ENCODE peak calls at places on chromosome 1, in four cellular contexts. Z is spleen, Q is heart left ventricle, N is breast epithelium. R is an unnamed sample.

GRCh38 chr1:62720946-62721554 is 32.9 kb upstream of the DOCK7 start:
- DNase-seq in Z (no peak), N (no peak), Q (peak), R (no peak)

GRCh38 chr1:202235856-202236837 is 42.5 kb downstream of the LGR6 start:
- DNase-seq in Q (peak), N (no peak), Z (peak), R (peak)

GRCh38 chr1:245336149-245336983 is 181.6 kb downstream of the KIF26B start:
- DNase-seq in N (no peak), Z (no peak), Q (no peak), R (no peak)

GRCh38 chr1:10575616-10576015 is 100.9 kb downstream of the PEX14 start:
- DNase-seq in Z (no peak), N (no peak), Q (no peak), R (no peak)

GRCh38 chr1:109112056-109112651 is 1.8 kb upstream of the ELAPOR1 start:
- DNase-seq in N (no peak), Z (no peak), Q (no peak), R (no peak)

GRCh38 chr1:183287191-183287675 is 101.2 kb downstream of the LAMC2 start:
- DNase-seq in Z (no peak), Q (peak), N (no peak), R (no peak)

GRCh38 chr1:211830055-211830329 is 571 bp downstream of the LPGAT1 start:
- DNase-seq in N (no peak), Q (no peak), Z (no peak), R (no peak)

GRCh38 chr1:18100493-18101063 is 7.0 kb upstream of the IGSF21 start:
- DNase-seq in Q (peak), Z (no peak), N (peak), R (peak)

GRCh38 chr1:99370476-99370875 is 106.2 kb downstream of the PLPPR4 start:
- DNase-seq in N (no peak), Q (no peak), Z (no peak), R (no peak)

GRCh38 chr1:7539772-7540175 is 231.3 kb upstream of the VAMP3 start:
- DNase-seq in Z (peak), N (peak), Q (no peak), R (peak)

GRCh38 chr1:230191079-230191478 is 124.0 kb downstream of the GALNT2 start:
- DNase-seq in Z (no peak), Q (peak), N (no peak), R (peak)

GRCh38 chr1:15538750-15539149 is 12.1 kb downstream of the DNAJC16 start:
- DNase-seq in Z (no peak), N (no peak), Q (no peak), R (no peak)

GRCh38 chr1:155003766-155004351 is 1.3 kb downstream of the ZBTB7B start:
- DNase-seq in Z (peak), Q (peak), N (no peak), R (peak)

GRCh38 chr1:24775901-24776300 is 30.7 kb downstream of the CLIC4 start:
- DNase-seq in Q (no peak), Z (no peak), N (no peak), R (no peak)

GRCh38 chr1:214546886-214547641 is 4.3 kb downstream of the PTPN14 start:
- DNase-seq in N (no peak), Z (no peak), Q (no peak), R (no peak)

GRCh38 chr1:24191860-24192259 is 4.8 kb upstream of the IFNLR1 start:
- DNase-seq in Z (no peak), Q (no peak), N (no peak), R (no peak)

GRCh38 chr1:181352695-181353094 is 130.6 kb upstream of the CACNA1E start:
- DNase-seq in N (no peak), Z (no peak), Q (no peak), R (no peak)

GRCh38 chr1:214801191-214801590 is 198.2 kb downstream of the CENPF start:
- DNase-seq in Q (no peak), N (no peak), Z (no peak), R (no peak)

GRCh38 chr1:22045604-22046228 is 6.8 kb upstream of the CDC42 start:
- DNase-seq in Q (no peak), Z (peak), N (no peak), R (no peak)

GRCh38 chr1:21553116-21553926 is 44.1 kb downstream of the ALPL start:
- DNase-seq in Z (no peak), N (no peak), Q (no peak), R (no peak)

GRCh38 chr1:2480986-2481364 is 4.9 kb downstream of the PLCH2 start:
- DNase-seq in Q (no peak), Z (no peak), N (peak), R (no peak)

GRCh38 chr1:153685578-153686340 is 7.3 kb downstream of the NPR1 start:
- DNase-seq in N (no peak), Q (no peak), Z (no peak), R (no peak)

GRCh38 chr1:96488777-96489176 is 232.8 kb upstream of the PTBP2 start:
- DNase-seq in Z (no peak), Q (no peak), N (no peak), R (no peak)

GRCh38 chr1:59903136-59903754 is 23.3 kb downstream of the CYP2J2 start:
- DNase-seq in Q (no peak), Z (no peak), N (no peak), R (peak)

GRCh38 chr1:184624051-184624450 is 130.6 kb downstream of the EDEM3 start:
- DNase-seq in Q (no peak), Z (no peak), N (no peak), R (no peak)

GRCh38 chr1:1373493-1374067 is 1.4 kb downstream of the AURKAIP1 start:
- DNase-seq in N (no peak), Z (no peak), Q (peak), R (no peak)

GRCh38 chr1:1374068-1374860 is 743 bp downstream of the AURKAIP1 start:
- DNase-seq in Z (peak), N (no peak), Q (peak), R (no peak)

GRCh38 chr1:1376551-1377226 is 1.7 kb upstream of the AURKAIP1 start:
- DNase-seq in N (no peak), Q (no peak), Z (no peak), R (no peak)

GRCh38 chr1:1373051-1373450 is 2.0 kb downstream of the AURKAIP1 start:
- DNase-seq in N (no peak), Z (no peak), Q (no peak), R (no peak)

GRCh38 chr1:1374861-1375662 is at the start of gene AURKAIP1:
- DNase-seq in Z (peak), Q (peak), N (peak), R (peak)
- TF ChIP-seq CTCF in Z (no peak), Q (peak), N (peak), R (peak)

GRCh38 chr1:45314266-45314665 is 12.4 kb upstream of the HPDL start:
- DNase-seq in N (no peak), Q (no peak), Z (no peak), R (no peak)
- H3K27ac ChIP-seq in N (no peak), Q (no peak), Z (no peak), R (no peak)

GRCh38 chr1:234542211-234542850 is 63.4 kb upstream of the TARBP1 start:
- DNase-seq in Q (no peak), Z (no peak), N (peak), R (no peak)

GRCh38 chr1:234544094-234544579 is 65.2 kb upstream of the TARBP1 start:
- DNase-seq in N (peak), Q (peak), Z (peak), R (no peak)

GRCh38 chr1:234545512-234546386 is 64.2 kb downstream of the IRF2BP2 start:
- DNase-seq in N (no peak), Q (no peak), Z (no peak), R (no peak)

GRCh38 chr1:234541281-234541975 is 62.4 kb upstream of the TARBP1 start:
- DNase-seq in Q (no peak), Z (no peak), N (no peak), R (no peak)

GRCh38 chr1:234543442-234544093 is 64.6 kb upstream of the TARBP1 start:
- DNase-seq in Z (no peak), N (peak), Q (peak), R (no peak)
- TF ChIP-seq CTCF in Z (no peak), N (no peak), Q (no peak), R (no peak)

GRCh38 chr1:38029081-38029681 is 16.6 kb downstream of the UTP11 start:
- DNase-seq in Z (no peak), Q (no peak), N (no peak), R (no peak)

GRCh38 chr1:38029725-38030511 is 16.7 kb downstream of the POU3F1 start:
- DNase-seq in Z (no peak), N (no peak), Q (no peak), R (no peak)

GRCh38 chr1:38027201-38028104 is 14.9 kb downstream of the UTP11 start:
- DNase-seq in Z (no peak), N (no peak), Q (no peak), R (no peak)

GRCh38 chr1:38028105-38028591 is 15.6 kb downstream of the UTP11 start:
- DNase-seq in N (no peak), Q (no peak), Z (no peak), R (no peak)

DNA sequence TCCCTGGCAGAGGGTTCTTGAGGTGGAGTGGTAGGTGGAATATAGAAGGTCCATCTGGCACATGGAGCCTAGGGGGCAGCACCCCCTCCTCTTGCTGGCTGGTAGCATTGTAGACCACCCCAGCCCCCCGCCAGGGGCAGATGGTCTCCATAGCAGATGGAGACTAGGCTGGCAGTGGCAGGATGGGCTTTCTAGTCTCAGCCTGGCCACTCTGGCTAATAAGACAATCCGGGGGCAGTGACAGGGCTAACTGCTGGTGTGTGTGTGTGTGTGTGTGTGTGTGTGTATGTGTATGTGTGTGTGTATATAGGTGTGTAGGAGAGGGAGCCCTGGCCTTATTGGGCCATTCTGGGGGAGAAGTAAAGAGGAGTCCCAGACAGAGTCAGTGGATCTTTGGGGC is 16.1 kb downstream of the UTP11 start:
- DNase-seq in Q (no peak), N (no peak), Z (no peak), R (no peak)
- H3K27ac ChIP-seq in Q (no peak), N (no peak), Z (no peak), R (no peak)

DNA sequence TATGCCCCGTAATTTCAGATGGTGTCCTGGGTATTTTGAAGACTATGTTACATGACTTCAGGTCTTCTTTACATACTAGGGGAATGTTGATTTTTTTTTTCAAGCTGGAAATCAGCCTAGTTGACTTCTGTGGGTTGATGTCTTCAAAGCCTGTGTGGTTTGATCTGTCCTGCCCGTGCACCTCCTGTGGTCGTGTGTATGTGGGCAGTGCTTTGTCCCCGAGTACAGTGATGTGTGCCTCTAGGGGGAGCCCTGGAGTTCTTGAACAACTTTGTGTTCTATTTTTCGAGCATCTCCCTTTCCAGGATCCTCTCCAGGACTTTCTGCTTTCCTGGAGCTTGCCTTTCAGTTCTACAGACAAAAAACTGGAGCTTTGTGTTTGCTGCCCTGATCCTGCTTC is 28.9 kb downstream of the OBSCN start:
- DNase-seq in Q (no peak), N (no peak), Z (no peak), R (no peak)
- TF ChIP-seq CTCF in Q (peak), N (no peak), Z (peak), R (no peak)

DNA sequence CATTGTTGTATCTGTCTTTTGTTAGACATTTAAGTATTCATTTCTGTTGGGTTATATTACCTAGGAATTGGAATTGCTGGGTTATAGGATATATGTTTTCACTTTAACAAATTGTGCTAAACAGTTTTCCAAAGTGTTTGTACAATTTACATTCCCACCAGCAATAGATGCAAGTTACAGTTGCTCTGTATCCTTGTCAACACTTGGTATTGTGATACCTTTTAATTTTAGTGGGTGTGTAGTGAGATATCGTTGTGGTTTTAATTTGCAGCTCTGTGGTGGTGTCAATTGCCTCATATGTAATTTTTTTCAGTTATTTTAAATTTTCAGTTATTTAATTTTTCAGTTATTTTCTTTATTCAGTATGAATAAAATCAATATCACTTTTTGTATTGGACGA is 7.4 kb upstream of the DPH5 start:
- DNase-seq in Q (no peak), N (no peak), Z (no peak), R (no peak)
- H3K27ac ChIP-seq in Q (no peak), N (no peak), Z (no peak), R (no peak)

GRCh38 chr1:85884372-85885035 is 176.3 kb upstream of the ZNHIT6 start:
- DNase-seq in Q (no peak), Z (no peak), N (no peak), R (no peak)
- TF ChIP-seq CTCF in Q (peak), Z (no peak), N (no peak), R (no peak)

GRCh38 chr1:247104965-247105364 is 809 bp upstream of the ZNF669 start:
- DNase-seq in N (no peak), Z (no peak), Q (no peak), R (no peak)
- H3K27ac ChIP-seq in N (peak), Z (peak), Q (no peak), R (no peak)

DNA sequence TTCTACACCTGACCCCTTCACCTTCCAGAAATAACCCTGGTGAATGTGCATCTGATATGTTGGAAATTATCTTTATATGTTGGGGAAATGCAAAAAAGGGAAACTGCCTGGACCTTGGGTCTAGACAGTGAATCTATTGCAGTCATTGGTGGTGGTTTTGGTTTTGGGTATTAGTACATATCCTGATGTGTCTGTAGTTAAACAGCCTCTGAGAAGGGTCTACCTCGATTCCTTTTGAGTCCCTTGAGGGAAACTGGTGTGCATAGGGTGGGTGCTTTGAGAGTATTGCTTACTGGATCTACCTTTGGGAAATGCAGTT is 127.3 kb upstream of the KIAA0040 start:
- DNase-seq in Z (no peak), N (no peak), Q (no peak), R (no peak)
- TF ChIP-seq CTCF in Z (no peak), N (no peak), Q (no peak), R (no peak)

GRCh38 chr1:54869173-54869851 is 17.7 kb downstream of the DHCR24 start:
- DNase-seq in N (no peak), Q (no peak), Z (no peak), R (no peak)
- H3K27ac ChIP-seq in N (no peak), Q (no peak), Z (no peak), R (no peak)

R was measured in lung.